ENCODE peak calls at places on chromosomes 2 and 18, in five cellular contexts. M, C, G, Z and B are unnamed samples.

GRCh38 chr2:68438455-68439303 is 28.4 kb downstream of the FBXO48 start:
- DNase-seq in M (no peak), C (no peak), G (no peak), Z (no peak), B (no peak)

GRCh38 chr2:220876074-220876824 is 695.9 kb downstream of the EPHA4 start:
- DNase-seq in M (no peak), C (no peak), G (no peak), Z (no peak), B (no peak)

GRCh38 chr2:205473791-205474190 is 208.5 kb upstream of the NRP2 start:
- DNase-seq in M (no peak), C (no peak), G (no peak), Z (no peak), B (no peak)

GRCh38 chr2:108612514-108613183 is 78.4 kb downstream of the LIMS1 start:
- DNase-seq in M (no peak), C (no peak), G (no peak), Z (peak), B (peak)

GRCh38 chr18:1806884-1807615 is 764.3 kb downstream of the METTL4 start:
- DNase-seq in M (no peak), C (no peak), G (no peak), Z (no peak), B (no peak)

GRCh38 chr2:65024149-65024829 is 31.9 kb upstream of the CEP68 start:
- DNase-seq in M (peak), C (no peak), G (no peak), Z (no peak), B (no peak)

GRCh38 chr2:149781263-149781808 is 193.8 kb upstream of the MMADHC start:
- DNase-seq in M (no peak), C (no peak), G (no peak), Z (no peak), B (no peak)

GRCh38 chr2:2550856-2551255 is 219.8 kb upstream of the MYT1L start:
- DNase-seq in M (no peak), C (no peak), G (no peak), Z (no peak), B (no peak)

GRCh38 chr2:211055438-211055837 is 499.0 kb downstream of the CPS1 start:
- DNase-seq in M (no peak), C (no peak), G (no peak), Z (no peak), B (no peak)

GRCh38 chr2:210203162-210203561 is 22.1 kb downstream of the ACADL start:
- DNase-seq in M (no peak), C (no peak), G (no peak), Z (no peak), B (no peak)

GRCh38 chr18:54558609-54559585 is 32.1 kb upstream of the DYNAP start:
- DNase-seq in M (no peak), C (no peak), G (no peak), Z (no peak), B (peak)

GRCh38 chr18:36511791-36512352 is 214.4 kb downstream of the FHOD3 start:
- DNase-seq in M (peak), C (no peak), G (no peak), Z (no peak), B (peak)

GRCh38 chr2:6955523-6956136 is 38.4 kb downstream of the RNF144A start:
- DNase-seq in M (no peak), C (no peak), G (no peak), Z (no peak), B (no peak)

GRCh38 chr2:43460611-43461396 is 135.0 kb downstream of the THADA start:
- DNase-seq in M (no peak), C (no peak), G (no peak), Z (no peak), B (no peak)

GRCh38 chr2:203685081-203685621 is 21.3 kb upstream of the CD28 start:
- DNase-seq in M (peak), C (no peak), G (peak), Z (no peak), B (no peak)

GRCh38 chr2:79005211-79005610 is 20.3 kb upstream of the REG3G start:
- DNase-seq in M (no peak), C (no peak), G (no peak), Z (no peak), B (no peak)

GRCh38 chr18:59540356-59540755 is 156.9 kb downstream of the CCBE1 start:
- DNase-seq in M (no peak), C (no peak), G (no peak), Z (no peak), B (no peak)

GRCh38 chr2:233124449-233125080 is 64.4 kb downstream of the INPP5D start:
- DNase-seq in M (no peak), C (no peak), G (no peak), Z (no peak), B (no peak)

GRCh38 chr2:237474931-237475703 is 11.9 kb upstream of the MLPH start:
- DNase-seq in M (no peak), C (peak), G (peak), Z (peak), B (peak)

GRCh38 chr2:189648846-189649529 is 12.3 kb upstream of the ASNSD1 start:
- DNase-seq in M (peak), C (no peak), G (no peak), Z (no peak), B (no peak)

GRCh38 chr2:75100011-75100680 is 99.2 kb downstream of the TACR1 start:
- DNase-seq in M (peak), C (no peak), G (no peak), Z (no peak), B (no peak)

GRCh38 chr2:15776629-15776919 is 163.8 kb upstream of the MYCN start:
- DNase-seq in M (no peak), C (peak), G (no peak), Z (no peak), B (no peak)

GRCh38 chr2:25304339-25304728 is 37.4 kb downstream of the DNMT3A start:
- DNase-seq in M (no peak), C (no peak), G (no peak), Z (no peak), B (no peak)

GRCh38 chr2:43114210-43114609 is 112.2 kb downstream of the ZFP36L2 start:
- DNase-seq in M (no peak), C (no peak), G (no peak), Z (no peak), B (no peak)

GRCh38 chr18:69230204-69230603 is 170.5 kb upstream of the DOK6 start:
- DNase-seq in M (no peak), C (no peak), G (no peak), Z (no peak), B (no peak)

GRCh38 chr2:148901142-148901541 is 26.1 kb downstream of the KIF5C start:
- DNase-seq in M (no peak), C (no peak), G (no peak), Z (no peak), B (no peak)

GRCh38 chr2:166831930-166832329 is 56.4 kb upstream of the XIRP2 start:
- DNase-seq in M (no peak), C (no peak), G (no peak), Z (no peak), B (no peak)

GRCh38 chr2:134391751-134392160 is 137.9 kb downstream of the MGAT5 start:
- DNase-seq in M (no peak), C (no peak), G (no peak), Z (no peak), B (peak)

GRCh38 chr18:4358618-4359017 is 96.5 kb downstream of the DLGAP1 start:
- DNase-seq in M (no peak), C (no peak), G (no peak), Z (no peak), B (no peak)

GRCh38 chr2:9110893-9111569 is 95.6 kb upstream of the ASAP2 start:
- DNase-seq in M (no peak), C (no peak), G (no peak), Z (no peak), B (no peak)

GRCh38 chr2:117985092-117985491 is 28.8 kb downstream of the CCDC93 start:
- DNase-seq in M (no peak), C (no peak), G (no peak), Z (no peak), B (no peak)

GRCh38 chr2:71528221-71528620 is 74.9 kb downstream of the DYSF start:
- DNase-seq in M (no peak), C (no peak), G (no peak), Z (no peak), B (no peak)

GRCh38 chr2:7180641-7181370 is 263.6 kb downstream of the RNF144A start:
- DNase-seq in M (no peak), C (no peak), G (no peak), Z (no peak), B (no peak)

GRCh38 chr2:64779117-64779690 is 125.5 kb upstream of the SERTAD2 start:
- DNase-seq in M (peak), C (no peak), G (no peak), Z (no peak), B (no peak)

GRCh38 chr2:65349863-65350262 is 82.5 kb downstream of the SPRED2 start:
- DNase-seq in M (no peak), C (peak), G (peak), Z (no peak), B (peak)

GRCh38 chr18:58223717-58224424 is 179.8 kb downstream of the NEDD4L start:
- DNase-seq in M (peak), C (peak), G (peak), Z (no peak), B (peak)
- H3K4me3 ChIP-seq in M (no peak), C (peak), G (no peak), Z (no peak), B (peak)

DNA sequence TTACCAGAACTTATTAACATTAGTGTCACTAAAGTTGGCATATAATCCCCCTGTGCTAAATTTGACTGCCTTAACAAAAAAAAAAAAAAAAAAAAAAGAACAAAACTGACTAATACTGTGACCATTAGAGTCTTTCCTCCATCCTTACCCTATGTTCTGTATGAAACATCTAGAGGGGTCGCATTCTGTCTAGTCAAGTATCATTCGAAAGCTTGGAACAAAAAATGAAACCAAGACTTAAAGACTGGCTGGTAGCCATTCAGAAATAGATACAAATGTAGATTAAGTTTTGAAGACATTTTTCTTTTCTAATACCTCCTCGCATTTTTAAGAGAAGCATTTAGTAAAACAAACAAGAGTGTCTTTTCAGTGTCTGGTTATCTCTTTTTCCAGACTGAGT is 66.7 kb downstream of the SPATS2L start:
- DNase-seq in M (no peak), C (no peak), G (no peak), Z (no peak), B (no peak)
- H3K4me3 ChIP-seq in M (no peak), C (no peak), G (no peak), Z (peak), B (no peak)

GRCh38 chr2:67329951-67330350 is 67.2 kb upstream of the ETAA1 start:
- DNase-seq in M (no peak), C (no peak), G (no peak), Z (no peak), B (no peak)

DNA sequence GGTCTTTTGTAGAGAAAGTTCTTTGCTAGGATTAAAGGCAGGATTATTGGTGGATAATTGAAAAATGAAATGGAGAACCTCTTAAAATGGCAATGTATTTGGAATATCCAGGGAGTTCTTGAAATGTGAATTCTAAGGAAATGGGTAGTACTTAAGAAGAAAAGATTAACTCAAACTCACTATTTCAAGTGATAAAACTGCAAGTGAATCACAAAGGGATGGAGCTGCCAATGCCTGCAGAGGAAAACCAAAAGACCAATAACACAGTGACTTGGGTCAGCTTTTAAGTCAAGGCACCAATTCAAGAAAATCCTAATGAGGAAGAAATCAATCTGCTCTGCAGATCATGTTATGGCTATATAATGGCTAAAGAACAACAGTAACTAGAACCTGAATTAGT is 67.6 kb upstream of the ETAA1 start:
- DNase-seq in M (no peak), C (no peak), G (no peak), Z (no peak), B (no peak)
- H3K4me3 ChIP-seq in M (no peak), C (no peak), G (no peak), Z (no peak), B (no peak)

GRCh38 chr18:40938615-40939014 is 1016.4 kb upstream of the PIK3C3 start:
- DNase-seq in M (no peak), C (no peak), G (no peak), Z (no peak), B (no peak)

GRCh38 chr18:40937386-40937785 is 1017.6 kb upstream of the PIK3C3 start:
- DNase-seq in M (no peak), C (no peak), G (no peak), Z (no peak), B (no peak)

GRCh38 chr18:40935423-40935822 is 1019.6 kb upstream of the PIK3C3 start:
- DNase-seq in M (no peak), C (no peak), G (no peak), Z (no peak), B (peak)

GRCh38 chr18:40939636-40940035 is 1015.4 kb upstream of the PIK3C3 start:
- DNase-seq in M (no peak), C (no peak), G (no peak), Z (no peak), B (no peak)
- H3K4me3 ChIP-seq in M (no peak), C (no peak), G (no peak), Z (no peak), B (no peak)

DNA sequence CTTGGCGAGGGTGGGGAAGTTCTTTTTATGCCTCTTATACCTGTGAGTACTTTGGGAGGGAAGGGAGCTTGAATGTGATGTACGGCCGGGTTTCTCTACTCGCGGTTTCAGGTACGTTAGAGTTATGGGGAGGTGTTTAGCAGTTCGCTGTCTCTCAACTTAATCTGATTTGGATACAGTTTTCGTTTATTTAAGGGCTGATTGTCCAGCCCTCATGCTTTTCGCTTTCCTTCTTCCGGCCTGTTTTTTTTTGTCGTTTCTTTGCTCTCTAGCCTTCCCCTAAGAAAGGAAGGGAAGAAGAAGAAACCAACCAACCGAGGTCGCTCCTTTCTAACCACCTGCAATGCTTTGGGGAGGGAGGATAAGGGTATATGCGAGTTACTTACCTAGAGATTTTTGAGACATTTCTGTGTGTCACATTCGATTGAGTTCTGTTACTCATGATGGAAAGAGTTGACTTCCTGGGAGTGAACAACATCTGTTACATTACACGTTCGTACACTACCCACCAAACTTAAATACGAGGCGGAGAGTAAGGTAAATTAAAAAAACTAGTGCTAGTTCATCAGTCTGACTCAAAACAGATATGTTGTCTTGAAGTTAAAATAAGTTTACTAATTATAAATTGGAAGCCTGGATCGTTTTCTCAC is 867 bp downstream of the EIF5B start:
- DNase-seq in M (no peak), C (no peak), G (no peak), Z (peak), B (no peak)
- H3K4me3 ChIP-seq in M (peak), C (peak), G (peak), Z (peak), B (peak)

DNA sequence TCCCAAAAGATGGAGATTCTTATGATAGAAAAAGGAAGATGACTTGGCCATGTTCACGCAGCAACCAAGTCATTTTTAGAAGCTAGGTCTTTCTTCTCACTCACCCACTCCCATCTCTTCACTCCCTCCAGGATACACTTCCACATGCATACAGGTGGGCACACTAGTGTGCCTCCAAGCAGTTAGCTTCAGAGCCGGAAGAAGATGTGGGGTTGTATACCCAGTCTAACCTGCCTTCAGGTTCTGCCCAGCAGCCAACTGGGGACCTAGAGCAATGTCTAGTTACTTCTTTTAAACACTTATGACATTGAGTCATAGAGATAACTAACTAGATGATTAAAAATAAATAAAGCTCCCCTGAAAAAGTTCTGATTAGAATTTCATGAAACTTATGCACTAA is 21.8 kb upstream of the TANK start:
- DNase-seq in M (no peak), C (no peak), G (no peak), Z (peak), B (no peak)
- H3K4me3 ChIP-seq in M (no peak), C (no peak), G (no peak), Z (peak), B (no peak)

GRCh38 chr2:119435148-119435952 is 3.7 kb downstream of the TMEM37 start:
- DNase-seq in M (no peak), C (no peak), G (no peak), Z (no peak), B (peak)
- H3K4me3 ChIP-seq in M (no peak), C (peak), G (no peak), Z (no peak), B (no peak)

DNA sequence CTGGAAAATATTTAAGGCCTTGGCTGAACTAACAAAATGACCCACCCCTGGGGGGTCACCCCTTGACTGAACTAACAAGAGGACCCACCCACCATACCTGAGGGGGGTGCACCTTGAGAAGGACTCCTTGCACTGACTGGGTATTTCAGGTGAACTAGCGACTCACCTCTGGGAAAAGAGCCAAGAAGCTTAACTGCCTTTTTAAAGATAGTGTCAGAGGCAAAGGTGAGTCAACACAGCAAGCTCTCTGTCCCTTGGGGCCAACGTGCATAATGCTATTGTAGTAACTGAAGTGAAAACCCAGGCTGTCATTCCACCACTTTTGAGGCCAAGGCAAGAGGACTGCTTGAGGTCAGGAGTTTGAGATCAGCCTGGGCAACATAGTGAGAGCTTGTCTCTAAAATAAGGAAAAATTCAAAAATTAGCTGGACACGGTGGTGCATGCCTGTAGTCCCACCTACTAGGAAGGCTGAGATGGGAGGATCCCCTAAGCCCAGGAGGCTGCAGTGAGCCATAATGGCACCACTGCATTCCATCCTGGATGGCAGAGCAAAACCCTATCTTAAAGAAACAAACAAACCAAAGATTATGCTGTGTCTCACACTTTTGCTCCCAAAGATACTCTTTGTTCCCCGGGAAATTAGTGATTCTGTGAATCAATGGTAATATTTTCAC is 36.4 kb upstream of the ZCCHC2 start:
- DNase-seq in M (no peak), C (no peak), G (no peak), Z (no peak), B (peak)
- H3K4me3 ChIP-seq in M (no peak), C (no peak), G (no peak), Z (no peak), B (no peak)

GRCh38 chr2:120465701-120465988 is 119.7 kb downstream of the INHBB start:
- DNase-seq in M (no peak), C (no peak), G (no peak), Z (no peak), B (no peak)
- H3K4me3 ChIP-seq in M (no peak), C (no peak), G (no peak), Z (no peak), B (no peak)